ENCODE peak calls at places on chromosome 4, in seven cellular contexts. One of them, this sample, is unnamed.

GRCh38 chr4:183444953-183445543 is 612 bp downstream of the CDKN2AIP start:
- DNase-seq in A549: no peak
- DNase-seq in esophagus muscularis mucosa: no peak
- DNase-seq in lower leg skin: peak
- DNase-seq in neural progenitor cell: no peak
- DNase-seq in MCF 10A: no peak
- DNase-seq in tibial artery: peak
- DNase-seq in this sample: no peak

GRCh38 chr4:85672116-85672515 is 197.2 kb downstream of the ARHGAP24 start:
- DNase-seq in tibial artery: no peak
- DNase-seq in MCF 10A: no peak
- DNase-seq in lower leg skin: no peak
- DNase-seq in A549: no peak
- DNase-seq in esophagus muscularis mucosa: no peak
- DNase-seq in neural progenitor cell: no peak
- DNase-seq in this sample: no peak

GRCh38 chr4:45316257-45316656 is 589.9 kb upstream of the GNPDA2 start:
- DNase-seq in neural progenitor cell: no peak
- DNase-seq in tibial artery: no peak
- DNase-seq in A549: no peak
- DNase-seq in esophagus muscularis mucosa: no peak
- DNase-seq in MCF 10A: peak
- DNase-seq in lower leg skin: no peak
- DNase-seq in this sample: no peak

GRCh38 chr4:6119507-6120020 is 80.8 kb downstream of the JAKMIP1 start:
- DNase-seq in tibial artery: peak
- DNase-seq in neural progenitor cell: no peak
- DNase-seq in A549: no peak
- DNase-seq in esophagus muscularis mucosa: no peak
- DNase-seq in lower leg skin: peak
- DNase-seq in MCF 10A: no peak
- DNase-seq in this sample: no peak

GRCh38 chr4:16198271-16198670 is 28.0 kb downstream of the TAPT1 start:
- DNase-seq in esophagus muscularis mucosa: no peak
- DNase-seq in MCF 10A: no peak
- DNase-seq in neural progenitor cell: no peak
- DNase-seq in A549: no peak
- DNase-seq in lower leg skin: no peak
- DNase-seq in tibial artery: no peak
- DNase-seq in this sample: no peak

GRCh38 chr4:185945906-185946305 is 123.0 kb upstream of the TLR3 start:
- DNase-seq in neural progenitor cell: no peak
- DNase-seq in A549: no peak
- DNase-seq in tibial artery: no peak
- DNase-seq in MCF 10A: no peak
- DNase-seq in esophagus muscularis mucosa: no peak
- DNase-seq in lower leg skin: no peak
- DNase-seq in this sample: no peak

GRCh38 chr4:2832309-2832980 is 11.2 kb upstream of the ADD1 start:
- DNase-seq in MCF 10A: no peak
- DNase-seq in A549: no peak
- DNase-seq in lower leg skin: peak
- DNase-seq in tibial artery: peak
- DNase-seq in esophagus muscularis mucosa: no peak
- DNase-seq in neural progenitor cell: no peak
- DNase-seq in this sample: peak

GRCh38 chr4:87003266-87003665 is 68.5 kb downstream of the AFF1 start:
- DNase-seq in A549: no peak
- DNase-seq in MCF 10A: no peak
- DNase-seq in lower leg skin: no peak
- DNase-seq in esophagus muscularis mucosa: no peak
- DNase-seq in tibial artery: no peak
- DNase-seq in neural progenitor cell: no peak
- DNase-seq in this sample: no peak

GRCh38 chr4:157128395-157128794 is 52.4 kb downstream of the GLRB start:
- DNase-seq in MCF 10A: peak
- DNase-seq in lower leg skin: no peak
- DNase-seq in A549: peak
- DNase-seq in neural progenitor cell: no peak
- DNase-seq in tibial artery: no peak
- DNase-seq in esophagus muscularis mucosa: no peak
- DNase-seq in this sample: no peak

GRCh38 chr4:26515936-26516335 is 25.7 kb upstream of the CCKAR start:
- DNase-seq in esophagus muscularis mucosa: no peak
- DNase-seq in lower leg skin: no peak
- DNase-seq in neural progenitor cell: no peak
- DNase-seq in MCF 10A: no peak
- DNase-seq in tibial artery: no peak
- DNase-seq in A549: no peak
- DNase-seq in this sample: no peak

GRCh38 chr4:38189445-38189844 is 229.2 kb downstream of the PTTG2 start:
- DNase-seq in neural progenitor cell: no peak
- DNase-seq in A549: peak
- DNase-seq in lower leg skin: no peak
- DNase-seq in MCF 10A: peak
- DNase-seq in esophagus muscularis mucosa: no peak
- DNase-seq in tibial artery: peak
- DNase-seq in this sample: no peak

GRCh38 chr4:107153228-107153627 is 117.1 kb upstream of the DKK2 start:
- DNase-seq in esophagus muscularis mucosa: no peak
- DNase-seq in A549: peak
- DNase-seq in neural progenitor cell: peak
- DNase-seq in MCF 10A: peak
- DNase-seq in lower leg skin: no peak
- DNase-seq in tibial artery: no peak
- DNase-seq in this sample: no peak

GRCh38 chr4:93302310-93302709 is 526.2 kb upstream of the ATOH1 start:
- DNase-seq in A549: no peak
- DNase-seq in lower leg skin: no peak
- DNase-seq in esophagus muscularis mucosa: no peak
- DNase-seq in MCF 10A: no peak
- DNase-seq in neural progenitor cell: no peak
- DNase-seq in tibial artery: no peak
- DNase-seq in this sample: no peak

GRCh38 chr4:108049406-108049805 is 59.7 kb downstream of the HADH start:
- DNase-seq in neural progenitor cell: no peak
- DNase-seq in A549: no peak
- DNase-seq in tibial artery: no peak
- DNase-seq in lower leg skin: no peak
- DNase-seq in esophagus muscularis mucosa: no peak
- DNase-seq in MCF 10A: no peak
- DNase-seq in this sample: no peak

GRCh38 chr4:134601706-134602105 is 400.1 kb upstream of the PABPC4L start:
- DNase-seq in lower leg skin: no peak
- DNase-seq in MCF 10A: no peak
- DNase-seq in neural progenitor cell: no peak
- DNase-seq in esophagus muscularis mucosa: no peak
- DNase-seq in tibial artery: no peak
- DNase-seq in A549: no peak
- DNase-seq in this sample: no peak

GRCh38 chr4:48490680-48491513 is 845 bp downstream of the ZAR1 start:
- DNase-seq in A549: no peak
- DNase-seq in tibial artery: no peak
- DNase-seq in esophagus muscularis mucosa: no peak
- DNase-seq in neural progenitor cell: peak
- DNase-seq in lower leg skin: no peak
- DNase-seq in MCF 10A: no peak
- DNase-seq in this sample: no peak

GRCh38 chr4:167265231-167265630 is 30.9 kb upstream of the SPOCK3 start:
- DNase-seq in lower leg skin: no peak
- DNase-seq in neural progenitor cell: no peak
- DNase-seq in tibial artery: no peak
- DNase-seq in esophagus muscularis mucosa: no peak
- DNase-seq in A549: no peak
- DNase-seq in MCF 10A: no peak
- DNase-seq in this sample: no peak

GRCh38 chr4:121684016-121684415 is 12.8 kb downstream of the ANXA5 start:
- DNase-seq in neural progenitor cell: no peak
- DNase-seq in MCF 10A: no peak
- DNase-seq in A549: no peak
- DNase-seq in tibial artery: no peak
- DNase-seq in lower leg skin: no peak
- DNase-seq in esophagus muscularis mucosa: no peak
- DNase-seq in this sample: no peak

GRCh38 chr4:105909699-105910340 is 14.5 kb downstream of the NPNT start:
- DNase-seq in MCF 10A: peak
- DNase-seq in neural progenitor cell: no peak
- DNase-seq in tibial artery: no peak
- DNase-seq in A549: peak
- DNase-seq in lower leg skin: no peak
- DNase-seq in esophagus muscularis mucosa: no peak
- DNase-seq in this sample: no peak

GRCh38 chr4:101337688-101338087 is 9.6 kb downstream of the PPP3CA start:
- DNase-seq in MCF 10A: peak
- DNase-seq in esophagus muscularis mucosa: no peak
- DNase-seq in lower leg skin: no peak
- DNase-seq in neural progenitor cell: no peak
- DNase-seq in tibial artery: no peak
- DNase-seq in A549: no peak
- DNase-seq in this sample: no peak

GRCh38 chr4:169314906-169315305 is 44.1 kb upstream of the SH3RF1 start:
- DNase-seq in neural progenitor cell: no peak
- DNase-seq in lower leg skin: no peak
- DNase-seq in A549: peak
- DNase-seq in esophagus muscularis mucosa: peak
- DNase-seq in tibial artery: peak
- DNase-seq in MCF 10A: peak
- DNase-seq in this sample: no peak

GRCh38 chr4:17562157-17562556 is 14.8 kb upstream of the LAP3 start:
- DNase-seq in MCF 10A: no peak
- DNase-seq in esophagus muscularis mucosa: no peak
- DNase-seq in lower leg skin: no peak
- DNase-seq in A549: peak
- DNase-seq in tibial artery: no peak
- DNase-seq in neural progenitor cell: peak
- DNase-seq in this sample: no peak

GRCh38 chr4:21819086-21819485 is 129.5 kb downstream of the KCNIP4 start:
- DNase-seq in MCF 10A: no peak
- DNase-seq in lower leg skin: no peak
- DNase-seq in tibial artery: no peak
- DNase-seq in neural progenitor cell: no peak
- DNase-seq in esophagus muscularis mucosa: no peak
- DNase-seq in A549: no peak
- DNase-seq in this sample: no peak

GRCh38 chr4:142778908-142779307 is 67.2 kb downstream of the INPP4B start:
- DNase-seq in MCF 10A: peak
- DNase-seq in neural progenitor cell: no peak
- DNase-seq in A549: no peak
- DNase-seq in esophagus muscularis mucosa: no peak
- DNase-seq in tibial artery: no peak
- DNase-seq in lower leg skin: no peak
- DNase-seq in this sample: no peak

GRCh38 chr4:112511294-112512118 is 4.5 kb downstream of the NEUROG2 start:
- DNase-seq in lower leg skin: no peak
- DNase-seq in esophagus muscularis mucosa: no peak
- DNase-seq in tibial artery: no peak
- DNase-seq in MCF 10A: no peak
- DNase-seq in A549: no peak
- DNase-seq in neural progenitor cell: peak
- DNase-seq in this sample: no peak

GRCh38 chr4:151434183-151434860 is 25.3 kb downstream of the FHIP1A start:
- DNase-seq in lower leg skin: no peak
- DNase-seq in MCF 10A: peak
- DNase-seq in tibial artery: no peak
- DNase-seq in esophagus muscularis mucosa: no peak
- DNase-seq in A549: no peak
- DNase-seq in neural progenitor cell: no peak
- DNase-seq in this sample: no peak
- TF ChIP-seq CTCF in lower leg skin: no peak
- TF ChIP-seq CTCF in MCF 10A: no peak
- TF ChIP-seq CTCF in tibial artery: no peak
- TF ChIP-seq CTCF in esophagus muscularis mucosa: no peak
- TF ChIP-seq CTCF in A549: no peak
- TF ChIP-seq CTCF in neural progenitor cell: no peak
- TF ChIP-seq CTCF in this sample: no peak

GRCh38 chr4:88526221-88526815 is 2.7 kb upstream of the PYURF start:
- DNase-seq in neural progenitor cell: no peak
- DNase-seq in esophagus muscularis mucosa: no peak
- DNase-seq in tibial artery: no peak
- DNase-seq in MCF 10A: peak
- DNase-seq in lower leg skin: no peak
- DNase-seq in A549: no peak
- DNase-seq in this sample: no peak
- TF ChIP-seq CTCF in neural progenitor cell: peak
- TF ChIP-seq CTCF in esophagus muscularis mucosa: no peak
- TF ChIP-seq CTCF in tibial artery: peak
- TF ChIP-seq CTCF in MCF 10A: peak
- TF ChIP-seq CTCF in lower leg skin: no peak
- TF ChIP-seq CTCF in A549: peak
- TF ChIP-seq CTCF in this sample: peak

GRCh38 chr4:163251204-163251603 is 81.2 kb downstream of the NPY1R start:
- DNase-seq in A549: peak
- DNase-seq in MCF 10A: peak
- DNase-seq in neural progenitor cell: peak
- DNase-seq in tibial artery: no peak
- DNase-seq in lower leg skin: no peak
- DNase-seq in esophagus muscularis mucosa: no peak
- DNase-seq in this sample: no peak
- TF ChIP-seq CTCF in A549: no peak
- TF ChIP-seq CTCF in MCF 10A: no peak
- TF ChIP-seq CTCF in neural progenitor cell: peak
- TF ChIP-seq CTCF in tibial artery: no peak
- TF ChIP-seq CTCF in lower leg skin: no peak
- TF ChIP-seq CTCF in esophagus muscularis mucosa: no peak
- TF ChIP-seq CTCF in this sample: no peak

GRCh38 chr4:7850489-7850888 is 89.2 kb downstream of the AFAP1 start:
- DNase-seq in tibial artery: no peak
- DNase-seq in neural progenitor cell: peak
- DNase-seq in lower leg skin: peak
- DNase-seq in MCF 10A: no peak
- DNase-seq in esophagus muscularis mucosa: no peak
- DNase-seq in A549: no peak
- DNase-seq in this sample: no peak
- TF ChIP-seq CTCF in tibial artery: no peak
- TF ChIP-seq CTCF in neural progenitor cell: peak
- TF ChIP-seq CTCF in lower leg skin: no peak
- TF ChIP-seq CTCF in MCF 10A: no peak
- TF ChIP-seq CTCF in esophagus muscularis mucosa: no peak
- TF ChIP-seq CTCF in A549: no peak
- TF ChIP-seq CTCF in this sample: no peak

GRCh38 chr4:102543030-102543505 is 41.9 kb downstream of the NFKB1 start:
- DNase-seq in MCF 10A: no peak
- DNase-seq in neural progenitor cell: no peak
- DNase-seq in lower leg skin: no peak
- DNase-seq in tibial artery: no peak
- DNase-seq in A549: no peak
- DNase-seq in esophagus muscularis mucosa: no peak
- DNase-seq in this sample: no peak

GRCh38 chr4:102537280-102537679 is 36.1 kb downstream of the NFKB1 start:
- DNase-seq in esophagus muscularis mucosa: no peak
- DNase-seq in lower leg skin: no peak
- DNase-seq in neural progenitor cell: no peak
- DNase-seq in A549: no peak
- DNase-seq in tibial artery: no peak
- DNase-seq in MCF 10A: peak
- DNase-seq in this sample: no peak

GRCh38 chr4:102546635-102547034 is 45.5 kb downstream of the NFKB1 start:
- DNase-seq in A549: no peak
- DNase-seq in esophagus muscularis mucosa: no peak
- DNase-seq in lower leg skin: no peak
- DNase-seq in neural progenitor cell: no peak
- DNase-seq in tibial artery: no peak
- DNase-seq in MCF 10A: no peak
- DNase-seq in this sample: no peak

GRCh38 chr4:102543529-102543928 is 42.4 kb downstream of the NFKB1 start:
- DNase-seq in neural progenitor cell: no peak
- DNase-seq in MCF 10A: no peak
- DNase-seq in tibial artery: no peak
- DNase-seq in lower leg skin: no peak
- DNase-seq in A549: no peak
- DNase-seq in esophagus muscularis mucosa: no peak
- DNase-seq in this sample: no peak

GRCh38 chr4:102541708-102542107 is 40.5 kb downstream of the NFKB1 start:
- DNase-seq in lower leg skin: no peak
- DNase-seq in tibial artery: no peak
- DNase-seq in esophagus muscularis mucosa: no peak
- DNase-seq in neural progenitor cell: peak
- DNase-seq in A549: peak
- DNase-seq in MCF 10A: peak
- DNase-seq in this sample: no peak
- TF ChIP-seq CTCF in lower leg skin: no peak
- TF ChIP-seq CTCF in tibial artery: no peak
- TF ChIP-seq CTCF in esophagus muscularis mucosa: no peak
- TF ChIP-seq CTCF in neural progenitor cell: peak
- TF ChIP-seq CTCF in A549: no peak
- TF ChIP-seq CTCF in MCF 10A: no peak
- TF ChIP-seq CTCF in this sample: no peak